ENCODE peak calls at places on chromosomes 12 and 14, in four cellular contexts. T is K562, Y is GM12878, L is SK-N-SH. N is an unnamed sample.

GRCh38 chr14:101068293-101068957 is 164.9 kb upstream of the RTL1 start:
- DNase-seq in L (no peak), Y (no peak), T (no peak), N (no peak)

GRCh38 chr14:105470812-105471771 is 3.5 kb upstream of the CRIP2 start:
- DNase-seq in T (peak), L (peak), Y (no peak), N (no peak)

GRCh38 chr12:51971679-51972423 is 20.4 kb downstream of the ACVR1B start:
- DNase-seq in Y (no peak), T (no peak), L (no peak), N (peak)

GRCh38 chr12:113569841-113570240 is 98.2 kb upstream of the LHX5 start:
- DNase-seq in T (no peak), Y (no peak), L (no peak), N (no peak)

GRCh38 chr14:23294734-23295561 is 7.7 kb downstream of the PPP1R3E start:
- DNase-seq in L (peak), T (peak), Y (no peak), N (peak)

GRCh38 chr12:45547822-45548221 is 181.7 kb upstream of the ARID2 start:
- DNase-seq in T (no peak), Y (no peak), L (no peak), N (no peak)

GRCh38 chr14:104650057-104650980 is 39.1 kb upstream of the INF2 start:
- DNase-seq in T (peak), L (peak), Y (no peak), N (no peak)

GRCh38 chr12:96514328-96514727 is 25.0 kb downstream of the CFAP54 start:
- DNase-seq in T (no peak), L (no peak), Y (peak), N (no peak)

GRCh38 chr12:39329015-39329414 is 113.9 kb downstream of the KIF21A start:
- DNase-seq in T (no peak), L (no peak), Y (no peak), N (no peak)

GRCh38 chr14:88802596-88802995 is 9.8 kb upstream of the EML5 start:
- DNase-seq in Y (no peak), T (no peak), L (no peak), N (no peak)

GRCh38 chr12:5442251-5443006 is 10.5 kb downstream of the NTF3 start:
- DNase-seq in Y (no peak), T (peak), L (peak), N (no peak)

GRCh38 chr14:40467969-40468368 is 1035.7 kb upstream of the FBXO33 start:
- DNase-seq in T (no peak), Y (no peak), L (no peak), N (no peak)

GRCh38 chr12:24230061-24230460 is 280.6 kb upstream of the SOX5 start:
- DNase-seq in Y (no peak), T (no peak), L (no peak), N (no peak)

GRCh38 chr14:85178869-85179268 is 351.1 kb upstream of the FLRT2 start:
- DNase-seq in Y (no peak), L (no peak), T (no peak), N (no peak)

GRCh38 chr12:78568326-78569020 is 296.1 kb upstream of the SYT1 start:
- DNase-seq in Y (no peak), T (no peak), L (no peak), N (no peak)

GRCh38 chr12:119938049-119938667 is 50.9 kb upstream of the BICDL1 start:
- DNase-seq in T (peak), Y (peak), L (peak), N (peak)

GRCh38 chr12:94941440-94941862 is 62.0 kb downstream of the NDUFA12 start:
- DNase-seq in T (peak), Y (no peak), L (peak), N (no peak)

GRCh38 chr12:117365072-117365616 is 3.7 kb upstream of the NOS1 start:
- DNase-seq in Y (no peak), T (no peak), L (peak), N (no peak)

GRCh38 chr12:3869860-3870259 is 3.3 kb downstream of the PARP11 start:
- DNase-seq in L (no peak), Y (no peak), T (no peak), N (no peak)

GRCh38 chr12:88725592-88726143 is 145.4 kb upstream of the KITLG start:
- DNase-seq in L (peak), Y (no peak), T (no peak), N (no peak)

GRCh38 chr12:103673891-103674375 is 86.9 kb downstream of the STAB2 start:
- DNase-seq in L (no peak), Y (no peak), T (no peak), N (no peak)

GRCh38 chr14:80164991-80165390 is 46.3 kb downstream of the DIO2 start:
- DNase-seq in Y (no peak), L (no peak), T (no peak), N (no peak)

GRCh38 chr14:104337381-104337780 is 199.0 kb downstream of the KIF26A start:
- DNase-seq in T (no peak), Y (no peak), L (no peak), N (no peak)

GRCh38 chr12:52155048-52155868 is 36.6 kb downstream of the KRT80 start:
- DNase-seq in Y (no peak), L (no peak), T (no peak), N (no peak)

GRCh38 chr14:50001999-50002925 is 109.4 kb downstream of the ARF6 start:
- DNase-seq in Y (peak), T (no peak), L (no peak), N (no peak)

GRCh38 chr14:23301969-23302289 is 730 bp downstream of the PPP1R3E start:
- DNase-seq in T (no peak), Y (no peak), L (no peak), N (no peak)

GRCh38 chr14:68320495-68320894 is 472.4 kb downstream of the ZFP36L1 start:
- DNase-seq in Y (no peak), T (no peak), L (no peak), N (no peak)

GRCh38 chr12:29152223-29152868 is 3.3 kb downstream of the FAR2 start:
- DNase-seq in T (no peak), Y (no peak), L (no peak), N (no peak)

GRCh38 chr12:2652011-2652400 is 142.8 kb upstream of the FKBP4 start:
- DNase-seq in Y (no peak), T (no peak), L (no peak), N (no peak)

GRCh38 chr12:39905152-39905551 is 200.7 kb downstream of the SLC2A13 start:
- DNase-seq in T (no peak), Y (no peak), L (peak), N (no peak)

GRCh38 chr14:104384776-104385071 is 194.8 kb upstream of the C14orf180 start:
- DNase-seq in Y (no peak), L (peak), T (no peak), N (no peak)

GRCh38 chr12:24719293-24719721 is 229.6 kb downstream of the BCAT1 start:
- DNase-seq in Y (no peak), T (no peak), L (no peak), N (no peak)

GRCh38 chr12:118271770-118272417 is 100.8 kb downstream of the TAOK3 start:
- DNase-seq in T (no peak), Y (no peak), L (no peak), N (no peak)

GRCh38 chr14:67636361-67636919 is 16.7 kb downstream of the ARG2 start:
- DNase-seq in T (peak), Y (peak), L (no peak), N (no peak)

GRCh38 chr12:6302621-6303020 is 7.9 kb upstream of the PLEKHG6 start:
- DNase-seq in L (no peak), T (no peak), Y (no peak), N (no peak)

GRCh38 chr12:114729731-114730130 is 45.8 kb upstream of the TBX3 start:
- DNase-seq in T (no peak), L (no peak), Y (no peak), N (no peak)

GRCh38 chr12:19869413-19869812 is 430.1 kb downstream of the AEBP2 start:
- DNase-seq in T (no peak), L (no peak), Y (no peak), N (no peak)

GRCh38 chr12:16048511-16048910 is 137.4 kb downstream of the DERA start:
- DNase-seq in L (no peak), T (no peak), Y (no peak), N (no peak)

GRCh38 chr14:76780875-76781647 is 19.8 kb downstream of the VASH1 start:
- DNase-seq in L (peak), Y (no peak), T (no peak), N (no peak)
- TF ChIP-seq GABPA in L (no peak), Y (no peak), T (no peak), N (no peak)

GRCh38 chr14:69535230-69535848 is 39.3 kb downstream of the CCDC177 start:
- DNase-seq in Y (no peak), L (peak), T (peak), N (no peak)
- TF ChIP-seq GABPA in Y (no peak), L (no peak), T (no peak), N (no peak)

GRCh38 chr14:31166271-31166561 is 41.4 kb downstream of the HECTD1 start:
- DNase-seq in L (no peak), T (no peak), Y (no peak), N (no peak)
- TF ChIP-seq GABPA in L (no peak), T (no peak), Y (no peak), N (no peak)

GRCh38 chr12:84874125-84874824 is 38.3 kb downstream of the SLC6A15 start:
- DNase-seq in L (peak), Y (no peak), T (peak), N (peak)
- TF ChIP-seq GABPA in L (no peak), Y (no peak), T (no peak), N (no peak)